ENCODE peak calls at places on chromosome 20, in five cellular contexts. One of them, this sample, is unnamed.

GRCh38 chr20:12331236-12331635 is 413.5 kb downstream of the BTBD3 start:
- DNase-seq in left ventricle myocardium inferior: no peak
- DNase-seq in GM23338: no peak
- DNase-seq in mammary epithelial cell: no peak
- DNase-seq in right atrium auricular region: no peak
- DNase-seq in this sample: no peak

GRCh38 chr20:45111285-45111684 is 3.7 kb downstream of the WFDC5 start:
- DNase-seq in left ventricle myocardium inferior: no peak
- DNase-seq in GM23338: no peak
- DNase-seq in mammary epithelial cell: no peak
- DNase-seq in right atrium auricular region: no peak
- DNase-seq in this sample: no peak

GRCh38 chr20:9412309-9412708 is 102.1 kb upstream of the LAMP5 start:
- DNase-seq in left ventricle myocardium inferior: no peak
- DNase-seq in GM23338: no peak
- DNase-seq in mammary epithelial cell: no peak
- DNase-seq in right atrium auricular region: no peak
- DNase-seq in this sample: no peak

GRCh38 chr20:11537032-11537431 is 380.7 kb upstream of the BTBD3 start:
- DNase-seq in left ventricle myocardium inferior: no peak
- DNase-seq in GM23338: peak; percentile 79
- DNase-seq in mammary epithelial cell: no peak
- DNase-seq in right atrium auricular region: no peak
- DNase-seq in this sample: no peak

GRCh38 chr20:32018269-32019155 is 8.3 kb downstream of the CCM2L start:
- DNase-seq in left ventricle myocardium inferior: peak; percentile 58
- DNase-seq in GM23338: peak; percentile 95
- DNase-seq in mammary epithelial cell: peak; percentile 19
- DNase-seq in right atrium auricular region: no peak
- DNase-seq in this sample: peak; percentile 87

GRCh38 chr20:47680804-47681529 is 104.3 kb downstream of the SULF2 start:
- DNase-seq in left ventricle myocardium inferior: no peak
- DNase-seq in GM23338: no peak
- DNase-seq in mammary epithelial cell: no peak
- DNase-seq in right atrium auricular region: no peak
- DNase-seq in this sample: no peak

GRCh38 chr20:41038149-41038877 is 9.7 kb downstream of the TOP1 start:
- DNase-seq in left ventricle myocardium inferior: no peak
- DNase-seq in GM23338: no peak
- DNase-seq in mammary epithelial cell: no peak
- DNase-seq in right atrium auricular region: no peak
- DNase-seq in this sample: no peak

GRCh38 chr20:35833271-35833670 is 61.5 kb downstream of the PHF20 start:
- DNase-seq in left ventricle myocardium inferior: no peak
- DNase-seq in GM23338: no peak
- DNase-seq in mammary epithelial cell: no peak
- DNase-seq in right atrium auricular region: no peak
- DNase-seq in this sample: no peak

GRCh38 chr20:43999848-44000247 is 85.2 kb downstream of the TOX2 start:
- DNase-seq in left ventricle myocardium inferior: no peak
- DNase-seq in GM23338: no peak
- DNase-seq in mammary epithelial cell: no peak
- DNase-seq in right atrium auricular region: no peak
- DNase-seq in this sample: no peak

GRCh38 chr20:25049261-25050060 is 8.5 kb downstream of the ACSS1 start:
- DNase-seq in left ventricle myocardium inferior: no peak
- DNase-seq in GM23338: no peak
- DNase-seq in mammary epithelial cell: no peak
- DNase-seq in right atrium auricular region: no peak
- DNase-seq in this sample: no peak

GRCh38 chr20:10090588-10091166 is 55.9 kb downstream of the ANKEF1 start:
- DNase-seq in left ventricle myocardium inferior: no peak
- DNase-seq in GM23338: peak; percentile 84
- DNase-seq in mammary epithelial cell: peak; percentile 58
- DNase-seq in right atrium auricular region: no peak
- DNase-seq in this sample: no peak

GRCh38 chr20:64138276-64138815 is 25.9 kb upstream of the MYT1 start:
- DNase-seq in left ventricle myocardium inferior: no peak
- DNase-seq in GM23338: no peak
- DNase-seq in mammary epithelial cell: no peak
- DNase-seq in right atrium auricular region: no peak
- DNase-seq in this sample: no peak

GRCh38 chr20:39660965-39661364 is 698.8 kb downstream of the DHX35 start:
- DNase-seq in left ventricle myocardium inferior: no peak
- DNase-seq in GM23338: no peak
- DNase-seq in mammary epithelial cell: peak; percentile 14
- DNase-seq in right atrium auricular region: no peak
- DNase-seq in this sample: no peak

GRCh38 chr20:43731927-43732326 is 5.1 kb upstream of the GTSF1L start:
- DNase-seq in left ventricle myocardium inferior: no peak
- DNase-seq in GM23338: no peak
- DNase-seq in mammary epithelial cell: no peak
- DNase-seq in right atrium auricular region: no peak
- DNase-seq in this sample: no peak

GRCh38 chr20:47181056-47181862 is 175.2 kb downstream of the ZMYND8 start:
- DNase-seq in left ventricle myocardium inferior: no peak
- DNase-seq in GM23338: peak; percentile 83
- DNase-seq in mammary epithelial cell: peak; percentile 72
- DNase-seq in right atrium auricular region: no peak
- DNase-seq in this sample: no peak

GRCh38 chr20:45515147-45515913 is at the start of gene SPINT3:
- DNase-seq in left ventricle myocardium inferior: no peak
- DNase-seq in GM23338: peak; percentile 23
- DNase-seq in mammary epithelial cell: no peak
- DNase-seq in right atrium auricular region: no peak
- DNase-seq in this sample: no peak

GRCh38 chr20:32482251-32483220 is 102.6 kb downstream of the NOL4L start:
- DNase-seq in left ventricle myocardium inferior: peak; percentile 63
- DNase-seq in GM23338: peak; percentile 86
- DNase-seq in mammary epithelial cell: peak; percentile 13
- DNase-seq in right atrium auricular region: no peak
- DNase-seq in this sample: peak; percentile 83

GRCh38 chr20:36408219-36408618 is 102.1 kb downstream of the DLGAP4 start:
- DNase-seq in left ventricle myocardium inferior: no peak
- DNase-seq in GM23338: peak; percentile 24
- DNase-seq in mammary epithelial cell: peak; percentile 73
- DNase-seq in right atrium auricular region: no peak
- DNase-seq in this sample: no peak

GRCh38 chr20:25252226-25252625 is 4.3 kb downstream of the PYGB start:
- DNase-seq in left ventricle myocardium inferior: no peak
- DNase-seq in GM23338: no peak
- DNase-seq in mammary epithelial cell: no peak
- DNase-seq in right atrium auricular region: peak; percentile 50
- DNase-seq in this sample: no peak

GRCh38 chr20:43006651-43007375 is 182.9 kb downstream of the PTPRT start:
- DNase-seq in left ventricle myocardium inferior: no peak
- DNase-seq in GM23338: no peak
- DNase-seq in mammary epithelial cell: no peak
- DNase-seq in right atrium auricular region: no peak
- DNase-seq in this sample: no peak

GRCh38 chr20:46773680-46774079 is 64.2 kb downstream of the SLC2A10 start:
- DNase-seq in left ventricle myocardium inferior: no peak
- DNase-seq in GM23338: no peak
- DNase-seq in mammary epithelial cell: no peak
- DNase-seq in right atrium auricular region: no peak
- DNase-seq in this sample: no peak

GRCh38 chr20:63939061-63939935 is 16.9 kb downstream of the UCKL1 start:
- DNase-seq in left ventricle myocardium inferior: peak; percentile 14
- DNase-seq in GM23338: peak; percentile 60
- DNase-seq in mammary epithelial cell: no peak
- DNase-seq in right atrium auricular region: no peak
- DNase-seq in this sample: no peak

GRCh38 chr20:29740951-29741593 is 1516.4 kb upstream of the DEFB115 start:
- DNase-seq in left ventricle myocardium inferior: no peak
- DNase-seq in GM23338: no peak
- DNase-seq in mammary epithelial cell: no peak
- DNase-seq in right atrium auricular region: no peak
- DNase-seq in this sample: no peak

DNA sequence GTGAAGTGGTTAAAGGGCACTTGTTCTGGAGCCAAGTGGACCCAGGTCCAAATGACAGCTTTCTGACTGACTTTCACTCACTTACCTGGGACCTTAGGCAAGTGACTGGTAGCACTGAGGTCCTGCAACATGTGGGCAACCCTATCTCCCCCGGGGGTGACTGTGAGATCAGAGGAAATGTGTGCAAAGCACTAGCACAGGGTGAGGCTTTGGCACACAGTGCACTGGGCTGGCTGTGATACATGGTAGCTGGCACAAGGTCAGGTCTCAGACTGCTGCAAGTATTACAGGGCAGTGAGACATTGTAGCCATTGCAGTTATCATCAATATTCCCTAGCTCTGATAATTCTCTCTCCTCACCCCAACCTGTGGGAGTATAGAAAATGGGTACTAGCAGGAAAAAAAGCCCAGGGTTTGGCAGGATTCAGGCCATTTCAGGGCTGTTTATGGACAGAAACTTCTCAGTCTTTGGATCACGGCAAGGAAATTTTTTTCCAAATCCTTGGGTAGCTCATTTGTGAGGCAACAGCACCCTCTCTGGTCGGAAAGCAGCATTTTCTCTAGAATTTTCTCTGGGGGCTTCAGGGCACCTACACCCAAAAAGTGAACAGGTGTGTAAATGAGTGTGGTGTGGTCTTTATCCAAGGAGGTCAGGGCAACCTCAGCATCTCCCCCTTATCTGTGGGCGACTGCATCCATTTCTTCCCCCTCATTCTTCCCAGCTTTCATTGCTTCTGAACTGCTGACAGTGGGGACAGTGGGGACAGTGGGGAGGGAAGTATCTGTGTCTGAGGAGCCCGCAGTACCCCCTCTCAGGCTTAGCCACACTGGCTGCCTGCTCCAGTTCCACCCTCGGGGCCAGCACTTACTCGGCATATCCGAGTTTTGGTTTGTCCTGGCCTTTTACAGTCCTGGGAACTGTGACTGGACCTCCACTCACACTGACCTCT is 148.7 kb upstream of the PHACTR3 start:
- DNase-seq in left ventricle myocardium inferior: peak; percentile 32
- DNase-seq in GM23338: peak; percentile 68
- DNase-seq in mammary epithelial cell: peak; percentile 5
- DNase-seq in right atrium auricular region: no peak
- DNase-seq in this sample: no peak
- TF ChIP-seq CTCF in left ventricle myocardium inferior: peak; percentile 60
- TF ChIP-seq CTCF in GM23338: peak; percentile 69
- TF ChIP-seq CTCF in mammary epithelial cell: peak; percentile 63
- TF ChIP-seq CTCF in right atrium auricular region: peak; percentile 72
- TF ChIP-seq CTCF in this sample: peak; percentile 87

DNA sequence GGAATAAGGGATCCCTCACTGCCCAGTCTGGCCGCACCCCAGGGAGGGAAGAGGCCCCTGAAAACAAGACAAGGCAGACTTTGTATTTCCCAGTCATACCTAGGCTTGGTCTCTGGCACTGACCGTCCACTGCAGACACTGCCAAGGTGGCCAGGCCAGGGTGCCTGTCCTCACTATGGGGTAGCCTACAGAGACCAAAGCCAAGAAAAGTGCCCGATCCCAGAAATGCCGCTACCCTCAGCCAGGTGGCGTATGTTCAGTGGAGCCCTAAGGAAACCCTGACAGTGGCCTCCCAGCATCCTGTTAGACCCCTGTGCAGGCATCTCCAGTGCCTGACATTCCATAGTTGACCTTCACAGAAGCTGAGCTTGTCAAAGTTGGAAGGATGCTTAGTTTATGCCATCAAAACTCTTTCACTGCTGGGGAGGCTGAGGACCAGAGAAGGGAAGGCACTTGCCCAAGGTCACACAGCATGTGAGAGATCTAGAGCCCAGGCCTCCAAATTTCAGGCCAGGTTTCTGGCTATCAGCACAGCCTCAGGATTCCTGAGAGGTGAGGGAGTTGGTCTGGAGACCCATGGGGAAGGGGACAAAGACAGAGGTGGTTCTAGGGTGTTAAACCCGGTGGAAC is 2.5 kb downstream of the SCRT2 start:
- DNase-seq in left ventricle myocardium inferior: no peak
- DNase-seq in GM23338: peak; percentile 73
- DNase-seq in mammary epithelial cell: no peak
- DNase-seq in right atrium auricular region: no peak
- DNase-seq in this sample: no peak
- TF ChIP-seq CTCF in left ventricle myocardium inferior: peak; percentile 28
- TF ChIP-seq CTCF in GM23338: peak; percentile 75
- TF ChIP-seq CTCF in mammary epithelial cell: peak; percentile 42
- TF ChIP-seq CTCF in right atrium auricular region: peak; percentile 29
- TF ChIP-seq CTCF in this sample: peak; percentile 58

GRCh38 chr20:62330576-62331317 is 27.9 kb downstream of the ADRM1 start:
- DNase-seq in left ventricle myocardium inferior: no peak
- DNase-seq in GM23338: no peak
- DNase-seq in mammary epithelial cell: no peak
- DNase-seq in right atrium auricular region: no peak
- DNase-seq in this sample: no peak

GRCh38 chr20:62333820-62334595 is 31.2 kb downstream of the ADRM1 start:
- DNase-seq in left ventricle myocardium inferior: no peak
- DNase-seq in GM23338: no peak
- DNase-seq in mammary epithelial cell: no peak
- DNase-seq in right atrium auricular region: no peak
- DNase-seq in this sample: no peak

GRCh38 chr20:62332989-62333819 is 30.4 kb downstream of the ADRM1 start:
- DNase-seq in left ventricle myocardium inferior: no peak
- DNase-seq in GM23338: no peak
- DNase-seq in mammary epithelial cell: no peak
- DNase-seq in right atrium auricular region: no peak
- DNase-seq in this sample: no peak

GRCh38 chr20:62331347-62331746 is 28.6 kb downstream of the ADRM1 start:
- DNase-seq in left ventricle myocardium inferior: no peak
- DNase-seq in GM23338: no peak
- DNase-seq in mammary epithelial cell: no peak
- DNase-seq in right atrium auricular region: no peak
- DNase-seq in this sample: no peak

GRCh38 chr20:62332421-62332820 is 29.6 kb downstream of the ADRM1 start:
- DNase-seq in left ventricle myocardium inferior: no peak
- DNase-seq in GM23338: no peak
- DNase-seq in mammary epithelial cell: no peak
- DNase-seq in right atrium auricular region: no peak
- DNase-seq in this sample: no peak
- TF ChIP-seq CTCF in left ventricle myocardium inferior: no peak
- TF ChIP-seq CTCF in GM23338: no peak
- TF ChIP-seq CTCF in mammary epithelial cell: no peak
- TF ChIP-seq CTCF in right atrium auricular region: no peak
- TF ChIP-seq CTCF in this sample: no peak

DNA sequence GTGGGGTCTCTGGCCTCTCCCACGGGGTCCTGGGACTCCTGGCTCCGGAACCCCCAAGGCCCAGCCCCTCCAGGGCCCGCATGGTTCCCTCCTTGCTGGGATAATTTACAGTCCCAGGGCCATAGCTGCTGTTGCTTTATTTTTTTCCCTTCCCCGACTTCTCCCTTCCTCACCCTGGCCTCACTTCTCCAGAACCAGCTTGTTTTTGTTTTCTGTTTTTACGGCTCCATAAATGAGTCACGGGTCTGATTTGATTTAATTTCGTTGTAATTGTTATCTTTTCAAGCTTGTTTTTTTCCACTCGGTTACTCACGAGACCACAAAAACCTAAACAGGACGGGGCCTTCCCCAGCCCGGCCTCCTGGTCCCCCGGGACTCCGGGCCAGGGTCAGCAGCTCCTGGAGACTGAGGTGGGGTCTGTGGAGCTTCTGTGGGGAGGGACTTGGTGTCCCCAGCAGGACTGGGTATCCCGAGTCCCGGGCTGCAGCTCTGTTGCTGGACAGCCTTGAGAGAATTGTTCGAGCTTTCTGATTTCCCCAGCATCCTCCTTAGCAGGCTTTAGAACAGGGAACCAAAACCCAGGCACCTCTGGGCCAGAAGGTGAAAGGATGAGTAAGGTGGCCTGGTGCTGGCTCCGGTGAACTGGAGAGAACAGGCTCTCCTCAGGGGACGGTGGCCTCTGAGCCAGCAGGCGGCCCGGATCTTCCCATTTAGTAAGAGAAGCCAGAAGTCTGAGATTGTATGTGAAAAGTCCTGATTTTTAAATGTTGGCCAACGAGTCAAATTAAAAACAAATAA is 94.9 kb downstream of the CEBPB start:
- DNase-seq in left ventricle myocardium inferior: no peak
- DNase-seq in GM23338: no peak
- DNase-seq in mammary epithelial cell: no peak
- DNase-seq in right atrium auricular region: peak; percentile 72
- DNase-seq in this sample: no peak
- TF ChIP-seq CTCF in left ventricle myocardium inferior: peak; percentile 11
- TF ChIP-seq CTCF in GM23338: no peak
- TF ChIP-seq CTCF in mammary epithelial cell: no peak
- TF ChIP-seq CTCF in right atrium auricular region: no peak
- TF ChIP-seq CTCF in this sample: no peak

This sample was measured in type B pancreatic cell.